ENCODE peak calls at places on chromosomes 3 and 15, in four cellular contexts. M is thoracic aorta, G is AG10803, C is AG04449. N is an unnamed sample.

GRCh38 chr15:59538494-59538893 is 73.1 kb upstream of the GCNT3 start:
- DNase-seq in M (no peak), G (no peak), C (no peak), N (no peak)

GRCh38 chr15:38885477-38885952 is 320.9 kb upstream of the RASGRP1 start:
- DNase-seq in M (no peak), G (peak; percentile 91), C (no peak), N (no peak)

GRCh38 chr3:27253831-27254230 is 115.4 kb downstream of the NEK10 start:
- DNase-seq in M (no peak), G (peak; percentile 52), C (no peak), N (peak; percentile 2)

GRCh38 chr3:127915115-127915936 is at the start of gene KBTBD12:
- DNase-seq in M (no peak), G (no peak), C (no peak), N (no peak)

GRCh38 chr15:99956022-99956775 is 223.0 kb upstream of the LYSMD4 start:
- DNase-seq in M (no peak), G (no peak), C (no peak), N (no peak)

GRCh38 chr3:55813268-55814097 is 326.4 kb upstream of the WNT5A start:
- DNase-seq in M (no peak), G (peak; percentile 68), C (no peak), N (peak; percentile 14)

GRCh38 chr3:49626796-49627195 is 47.4 kb upstream of the APEH start:
- DNase-seq in M (no peak), G (no peak), C (no peak), N (no peak)

GRCh38 chr15:62075595-62076279 is 9.0 kb downstream of the C2CD4A start:
- DNase-seq in M (no peak), G (peak; percentile 35), C (no peak), N (no peak)

GRCh38 chr15:62749445-62749844 is 293.1 kb upstream of the TPM1 start:
- DNase-seq in M (no peak), G (no peak), C (no peak), N (no peak)

GRCh38 chr3:98521897-98522537 is 685 bp downstream of the CLDND1 start:
- DNase-seq in M (peak; percentile 14), G (peak; percentile 47), C (no peak), N (peak; percentile 23)

GRCh38 chr15:80662756-80663553 is 32.2 kb upstream of the ABHD17C start:
- DNase-seq in M (no peak), G (no peak), C (no peak), N (no peak)

GRCh38 chr15:42911058-42911592 is 9.5 kb downstream of the TTBK2 start:
- DNase-seq in M (no peak), G (peak; percentile 91), C (no peak), N (no peak)

GRCh38 chr3:96813820-96814580 is 394 bp upstream of the EPHA6 start:
- DNase-seq in M (no peak), G (peak; percentile 35), C (no peak), N (no peak)

GRCh38 chr15:83284563-83285283 is at the start of gene BNC1:
- DNase-seq in M (no peak), G (peak; percentile 26), C (no peak), N (no peak)

GRCh38 chr3:18868911-18869689 is 279.2 kb upstream of the KCNH8 start:
- DNase-seq in M (no peak), G (no peak), C (no peak), N (no peak)

GRCh38 chr3:98763814-98764691 is 913 bp downstream of the ST3GAL6 start:
- DNase-seq in M (no peak), G (no peak), C (no peak), N (no peak)

GRCh38 chr15:64807051-64807749 is 18.2 kb downstream of the PIF1 start:
- DNase-seq in M (no peak), G (no peak), C (no peak), N (no peak)

GRCh38 chr3:157786216-157786615 is 283.0 kb upstream of the VEPH1 start:
- DNase-seq in M (no peak), G (peak; percentile 97), C (peak; percentile 72), N (peak; percentile 85)

GRCh38 chr3:6861331-6861988 is 545 bp downstream of the GRM7 start:
- DNase-seq in M (no peak), G (no peak), C (no peak), N (no peak)

GRCh38 chr15:35279811-35280210 is 194.7 kb upstream of the NANOGP8 start:
- DNase-seq in M (no peak), G (peak; percentile 34), C (no peak), N (no peak)

GRCh38 chr3:63076357-63076756 is 201.1 kb upstream of the CADPS start:
- DNase-seq in M (no peak), G (no peak), C (no peak), N (no peak)

GRCh38 chr3:30426319-30426993 is 179.9 kb upstream of the TGFBR2 start:
- DNase-seq in M (no peak), G (peak; percentile 78), C (no peak), N (no peak)

GRCh38 chr3:186511245-186511644 is 32.9 kb downstream of the CRYGS start:
- DNase-seq in M (no peak), G (no peak), C (no peak), N (no peak)

GRCh38 chr15:70376929-70377691 is 279.4 kb upstream of the TLE3 start:
- DNase-seq in M (no peak), G (peak; percentile 76), C (peak; percentile 3), N (peak; percentile 24)

GRCh38 chr3:177441813-177442646 is 244.7 kb upstream of the TBL1XR1 start:
- DNase-seq in M (no peak), G (peak; percentile 78), C (no peak), N (no peak)

GRCh38 chr15:75924576-75924975 is 20.9 kb downstream of the FBXO22 start:
- DNase-seq in M (no peak), G (no peak), C (no peak), N (no peak)

GRCh38 chr15:59685737-59686297 is 3.3 kb downstream of the BNIP2 start:
- DNase-seq in M (no peak), G (peak; percentile 60), C (no peak), N (no peak)

GRCh38 chr3:79551997-79552396 is 215.8 kb downstream of the ROBO1 start:
- DNase-seq in M (no peak), G (no peak), C (no peak), N (no peak)
- TF ChIP-seq CTCF in M (no peak), G (no peak), C (no peak), N (no peak)

GRCh38 chr3:12869025-12869695 is 27.8 kb upstream of the RPL32 start:
- DNase-seq in M (no peak), G (no peak), C (no peak), N (no peak)
- H3K4me3 ChIP-seq in M (peak overlapping the region; percentile 61), G (no peak overlapping the region), C (no peak overlapping the region), N (no peak overlapping the region)

DNA sequence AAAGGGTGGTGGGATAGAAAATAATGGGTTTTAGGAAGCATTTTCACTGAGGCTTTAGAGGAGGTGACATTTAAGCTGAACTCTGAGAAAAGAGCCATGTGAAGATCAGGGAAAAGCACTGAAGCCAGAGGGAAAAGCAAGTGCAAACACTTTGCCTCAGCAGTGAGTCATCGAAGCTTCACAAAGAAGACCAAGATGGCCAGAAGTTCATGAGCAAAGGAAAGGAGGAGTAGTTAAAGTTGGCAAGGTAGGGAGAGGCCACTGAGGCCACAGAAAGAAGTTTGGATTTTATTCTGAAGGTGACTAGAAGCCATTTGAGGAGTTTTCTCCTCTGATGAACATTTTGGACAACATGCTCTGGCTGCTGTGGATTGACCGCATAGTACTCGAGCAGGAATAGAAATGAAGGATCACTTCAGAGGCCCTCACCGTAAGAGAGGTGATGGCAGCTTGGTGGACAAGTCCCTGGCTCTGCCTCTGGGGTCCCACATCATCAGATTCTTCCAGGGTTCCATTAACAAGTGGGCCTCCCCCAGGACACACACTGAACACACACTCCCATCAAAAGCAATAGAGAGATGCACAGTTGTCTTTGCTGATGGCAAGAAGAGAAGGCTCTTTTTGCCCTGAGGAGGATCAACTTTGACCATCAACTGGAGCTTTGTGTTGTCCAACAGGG is 75.5 kb downstream of the TOP2B start:
- DNase-seq in M (no peak), G (no peak), C (no peak), N (no peak)
- TF ChIP-seq CTCF in M (no peak), G (no peak), C (no peak), N (no peak)

DNA sequence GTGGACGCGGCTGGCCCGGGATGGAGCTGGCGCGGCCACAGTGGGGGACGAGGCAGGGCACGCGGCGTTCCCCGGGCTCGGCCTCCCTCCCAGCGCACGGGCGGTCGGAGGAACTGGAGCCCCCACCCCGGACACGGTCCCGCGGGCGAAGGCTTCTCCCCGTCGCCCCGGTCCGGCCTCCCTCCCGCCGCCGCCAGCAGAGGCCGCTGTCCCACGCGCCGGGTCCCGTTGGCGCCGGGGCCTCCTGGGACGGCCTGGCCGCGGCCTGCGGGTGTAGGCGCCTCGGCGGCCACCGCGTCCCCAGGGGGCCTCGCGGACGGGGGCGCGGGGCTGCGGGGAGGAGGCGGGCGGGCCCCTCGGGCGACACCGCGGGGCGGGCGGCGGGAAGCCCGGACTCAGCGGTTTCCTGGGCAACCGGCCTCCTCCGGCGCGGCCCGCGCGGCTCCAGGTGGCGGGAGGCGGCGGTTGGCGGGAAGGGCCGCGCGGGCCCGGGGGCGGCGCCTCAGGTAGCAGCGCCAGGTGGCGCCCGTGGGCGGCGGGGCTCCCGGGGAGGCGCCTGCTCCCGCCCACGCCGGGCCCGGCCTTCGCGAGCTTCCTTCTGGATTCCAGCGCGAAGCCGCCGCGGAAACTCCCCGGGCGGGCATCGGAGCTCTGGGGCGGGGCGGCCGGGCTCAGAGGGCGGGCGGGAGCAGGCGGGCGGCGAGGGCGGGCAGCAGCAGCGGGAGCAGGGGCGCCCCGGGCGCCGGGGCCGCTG is 26.7 kb downstream of the MELTF start:
- DNase-seq in M (no peak), G (peak; percentile 62), C (no peak), N (no peak)
- H3K4me3 ChIP-seq in M (peak overlapping the region; percentile 86), G (peak overlapping the region; percentile 63), C (peak overlapping the region; percentile 62), N (peak overlapping the region; percentile 44)

DNA sequence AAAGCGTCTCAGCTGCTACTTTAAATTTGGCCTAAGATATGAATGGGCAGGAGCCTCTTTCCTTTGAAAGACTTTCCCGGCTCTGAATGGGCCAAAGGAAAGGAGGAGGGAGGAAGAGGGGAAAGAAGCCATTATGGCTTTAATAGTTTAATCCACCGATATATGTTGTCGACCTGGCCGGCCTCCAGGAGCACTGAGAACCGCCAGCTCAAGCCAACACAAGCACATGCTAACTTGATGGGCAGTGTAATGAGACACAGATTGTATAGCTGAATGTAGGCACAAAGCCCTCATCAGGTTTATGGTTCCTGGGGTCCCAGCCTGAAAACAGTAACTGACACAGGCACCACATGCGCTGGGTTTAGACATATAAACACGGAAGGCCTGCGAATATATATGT is 267.6 kb downstream of the RORA start:
- DNase-seq in M (no peak), G (no peak), C (no peak), N (no peak)
- TF ChIP-seq CTCF in M (no peak), G (no peak), C (no peak), N (no peak)